ENCODE peak calls at places on chromosomes 11 and 22, in five cellular contexts. One of them, this sample, is unnamed.

GRCh38 chr11:89168396-89168795 is 9.3 kb upstream of the TYR start:
- DNase-seq in IMR-90: no peak
- DNase-seq in A549: no peak
- DNase-seq in K562: no peak
- DNase-seq in GM12878: no peak
- DNase-seq in this sample: no peak

GRCh38 chr11:73530109-73530508 is 67.8 kb downstream of the FAM168A start:
- DNase-seq in K562: peak; percentile 20
- DNase-seq in GM12878: no peak
- DNase-seq in IMR-90: no peak
- DNase-seq in A549: no peak
- DNase-seq in this sample: no peak

GRCh38 chr11:116972692-116973091 is 125.5 kb downstream of the SIK3 start:
- DNase-seq in GM12878: no peak
- DNase-seq in K562: no peak
- DNase-seq in IMR-90: no peak
- DNase-seq in A549: no peak
- DNase-seq in this sample: no peak

GRCh38 chr22:44037519-44038370 is 13.6 kb downstream of the PARVB start:
- DNase-seq in GM12878: no peak
- DNase-seq in IMR-90: peak; percentile 97
- DNase-seq in K562: no peak
- DNase-seq in A549: peak; percentile 66
- DNase-seq in this sample: no peak

GRCh38 chr11:101336858-101337257 is 207.2 kb upstream of the PGR start:
- DNase-seq in A549: no peak
- DNase-seq in GM12878: no peak
- DNase-seq in K562: no peak
- DNase-seq in IMR-90: no peak
- DNase-seq in this sample: no peak

GRCh38 chr22:30457964-30458363 is 13.9 kb downstream of the SEC14L3 start:
- DNase-seq in GM12878: no peak
- DNase-seq in IMR-90: peak; percentile 38
- DNase-seq in A549: no peak
- DNase-seq in K562: no peak
- DNase-seq in this sample: no peak

GRCh38 chr22:29702025-29702930 is 17.5 kb upstream of the CABP7 start:
- DNase-seq in K562: no peak
- DNase-seq in GM12878: no peak
- DNase-seq in IMR-90: peak; percentile 11
- DNase-seq in A549: peak; percentile 30
- DNase-seq in this sample: peak; percentile 41

GRCh38 chr11:26276798-26277424 is 55.0 kb upstream of the ANO3 start:
- DNase-seq in K562: peak; percentile 56
- DNase-seq in A549: peak; percentile 10
- DNase-seq in GM12878: no peak
- DNase-seq in IMR-90: peak; percentile 71
- DNase-seq in this sample: peak; percentile 43

GRCh38 chr11:117045956-117046355 is 52.3 kb downstream of the SIK3 start:
- DNase-seq in GM12878: no peak
- DNase-seq in IMR-90: no peak
- DNase-seq in K562: no peak
- DNase-seq in A549: no peak
- DNase-seq in this sample: no peak

GRCh38 chr11:102882389-102883024 is 7.7 kb upstream of the MMP12 start:
- DNase-seq in GM12878: peak; percentile 64
- DNase-seq in IMR-90: peak; percentile 48
- DNase-seq in K562: no peak
- DNase-seq in A549: no peak
- DNase-seq in this sample: no peak

GRCh38 chr11:37107415-37107814 is 509.4 kb upstream of the RAG2 start:
- DNase-seq in A549: no peak
- DNase-seq in GM12878: no peak
- DNase-seq in K562: no peak
- DNase-seq in IMR-90: no peak
- DNase-seq in this sample: no peak

GRCh38 chr22:24033731-24034130 is 22.6 kb downstream of the CABIN1 start:
- DNase-seq in A549: no peak
- DNase-seq in IMR-90: no peak
- DNase-seq in GM12878: no peak
- DNase-seq in K562: no peak
- DNase-seq in this sample: no peak

GRCh38 chr22:31754813-31755212 is 994 bp downstream of the DEPDC5 start:
- DNase-seq in IMR-90: no peak
- DNase-seq in K562: no peak
- DNase-seq in GM12878: no peak
- DNase-seq in A549: no peak
- DNase-seq in this sample: no peak

GRCh38 chr11:44619931-44620725 is 54.7 kb downstream of the CD82 start:
- DNase-seq in A549: no peak
- DNase-seq in IMR-90: no peak
- DNase-seq in K562: no peak
- DNase-seq in GM12878: no peak
- DNase-seq in this sample: no peak

GRCh38 chr11:119602745-119603373 is 126.1 kb downstream of the NECTIN1 start:
- DNase-seq in IMR-90: no peak
- DNase-seq in GM12878: no peak
- DNase-seq in A549: no peak
- DNase-seq in K562: no peak
- DNase-seq in this sample: no peak

GRCh38 chr11:747176-748006 is at the start of gene TALDO1:
- DNase-seq in IMR-90: peak; percentile 76
- DNase-seq in A549: peak; percentile 88
- DNase-seq in K562: peak; percentile 93
- DNase-seq in GM12878: peak; percentile 42
- DNase-seq in this sample: peak; percentile 99

GRCh38 chr11:86990520-86990919 is 35.3 kb upstream of the FZD4 start:
- DNase-seq in A549: no peak
- DNase-seq in IMR-90: peak; percentile 79
- DNase-seq in K562: no peak
- DNase-seq in GM12878: no peak
- DNase-seq in this sample: no peak

GRCh38 chr11:66651011-66651410 is 12.5 kb downstream of the RBM4 start:
- DNase-seq in GM12878: no peak
- DNase-seq in A549: no peak
- DNase-seq in IMR-90: peak; percentile 66
- DNase-seq in K562: no peak
- DNase-seq in this sample: no peak

GRCh38 chr11:7527029-7527428 is 13.2 kb downstream of the PPFIBP2 start:
- DNase-seq in A549: no peak
- DNase-seq in K562: no peak
- DNase-seq in IMR-90: no peak
- DNase-seq in GM12878: no peak
- DNase-seq in this sample: no peak

GRCh38 chr22:37629928-37630327 is 9.5 kb upstream of the SH3BP1 start:
- DNase-seq in GM12878: no peak
- DNase-seq in A549: no peak
- DNase-seq in K562: no peak
- DNase-seq in IMR-90: no peak
- DNase-seq in this sample: no peak

GRCh38 chr11:46277313-46277622 is 194 bp upstream of the CREB3L1 start:
- DNase-seq in IMR-90: peak; percentile 62
- DNase-seq in GM12878: no peak
- DNase-seq in A549: no peak
- DNase-seq in K562: no peak
- DNase-seq in this sample: no peak

GRCh38 chr22:30681840-30682239 is 12.8 kb upstream of the OSBP2 start:
- DNase-seq in K562: no peak
- DNase-seq in A549: no peak
- DNase-seq in GM12878: no peak
- DNase-seq in IMR-90: no peak
- DNase-seq in this sample: no peak

GRCh38 chr11:75873417-75874148 is 58.6 kb downstream of the UVRAG start:
- DNase-seq in A549: no peak
- DNase-seq in K562: no peak
- DNase-seq in GM12878: peak; percentile 73
- DNase-seq in IMR-90: no peak
- DNase-seq in this sample: no peak

GRCh38 chr11:81368192-81368591 is 1365.5 kb downstream of the FAM181B start:
- DNase-seq in A549: no peak
- DNase-seq in IMR-90: no peak
- DNase-seq in GM12878: no peak
- DNase-seq in K562: no peak
- DNase-seq in this sample: no peak

GRCh38 chr11:70519117-70519516 is 120.8 kb downstream of the CTTN start:
- DNase-seq in A549: no peak
- DNase-seq in K562: no peak
- DNase-seq in GM12878: peak; percentile 11
- DNase-seq in IMR-90: no peak
- DNase-seq in this sample: no peak

GRCh38 chr11:122145715-122146274 is 29.8 kb upstream of the BLID start:
- DNase-seq in IMR-90: no peak
- DNase-seq in GM12878: no peak
- DNase-seq in A549: no peak
- DNase-seq in K562: no peak
- DNase-seq in this sample: no peak

GRCh38 chr22:24834845-24835570 is 29.0 kb downstream of the SGSM1 start:
- DNase-seq in IMR-90: peak; percentile 11
- DNase-seq in A549: no peak
- DNase-seq in GM12878: no peak
- DNase-seq in K562: no peak
- DNase-seq in this sample: peak; percentile 64

GRCh38 chr11:34194576-34195335 is 89.3 kb downstream of the NAT10 start:
- DNase-seq in K562: no peak
- DNase-seq in A549: no peak
- DNase-seq in IMR-90: peak; percentile 50
- DNase-seq in GM12878: no peak
- DNase-seq in this sample: peak; percentile 52
- TF ChIP-seq RCOR1 in K562: no peak
- TF ChIP-seq RCOR1 in A549: no peak
- TF ChIP-seq RCOR1 in IMR-90: no peak
- TF ChIP-seq RCOR1 in GM12878: no peak
- TF ChIP-seq RCOR1 in this sample: no peak

DNA sequence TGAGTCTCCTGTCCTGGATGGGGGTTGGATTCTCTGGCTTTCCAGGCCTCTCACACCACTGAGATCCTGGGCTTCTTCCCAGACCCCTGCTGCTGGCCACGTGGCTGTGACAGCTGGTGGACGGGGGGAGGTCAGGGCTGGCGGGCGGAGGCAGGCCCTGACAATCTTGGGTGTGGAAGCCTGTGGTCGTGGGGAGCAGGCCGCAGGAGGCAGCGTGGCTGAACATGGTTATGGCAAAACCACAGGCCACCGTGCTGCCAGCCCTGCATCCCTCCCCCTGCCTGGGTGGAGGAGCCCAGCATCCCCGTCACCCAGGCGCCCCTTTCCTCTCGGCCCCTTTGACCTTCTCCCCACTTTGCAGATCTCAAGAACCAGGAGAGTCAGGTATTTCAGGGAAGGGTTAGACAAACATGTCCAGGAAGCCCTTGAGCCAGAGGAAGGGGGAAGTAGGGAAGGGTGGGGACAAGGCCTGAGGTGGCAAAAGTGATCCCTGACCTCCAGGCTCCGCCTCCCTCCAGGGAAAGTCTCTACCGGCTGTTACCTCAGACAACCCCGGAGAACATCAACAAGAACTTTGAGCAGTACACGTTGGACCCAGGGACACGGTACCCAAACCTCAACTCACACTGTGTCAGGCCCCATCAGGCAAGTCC is 111.8 kb downstream of the MICAL2 start:
- DNase-seq in IMR-90: no peak
- DNase-seq in K562: peak; percentile 32
- DNase-seq in A549: no peak
- DNase-seq in GM12878: no peak
- DNase-seq in this sample: no peak
- TF ChIP-seq RCOR1 in IMR-90: no peak
- TF ChIP-seq RCOR1 in K562: no peak
- TF ChIP-seq RCOR1 in A549: no peak
- TF ChIP-seq RCOR1 in GM12878: no peak
- TF ChIP-seq RCOR1 in this sample: no peak

GRCh38 chr11:34161812-34162506 is 56.5 kb downstream of the NAT10 start:
- DNase-seq in K562: peak; percentile 66
- DNase-seq in A549: no peak
- DNase-seq in IMR-90: peak; percentile 20
- DNase-seq in GM12878: no peak
- DNase-seq in this sample: no peak
- TF ChIP-seq RCOR1 in K562: no peak
- TF ChIP-seq RCOR1 in A549: no peak
- TF ChIP-seq RCOR1 in IMR-90: no peak
- TF ChIP-seq RCOR1 in GM12878: no peak
- TF ChIP-seq RCOR1 in this sample: no peak

GRCh38 chr11:62391642-62392425 is 27.0 kb upstream of the SCGB1A1 start:
- DNase-seq in IMR-90: no peak
- DNase-seq in A549: no peak
- DNase-seq in K562: peak; percentile 13
- DNase-seq in GM12878: no peak
- DNase-seq in this sample: no peak

GRCh38 chr11:62390727-62391126 is 28.1 kb upstream of the SCGB1A1 start:
- DNase-seq in K562: no peak
- DNase-seq in GM12878: no peak
- DNase-seq in A549: no peak
- DNase-seq in IMR-90: peak; percentile 19
- DNase-seq in this sample: no peak

GRCh38 chr11:62393735-62394134 is 25.1 kb upstream of the SCGB1A1 start:
- DNase-seq in IMR-90: no peak
- DNase-seq in GM12878: no peak
- DNase-seq in A549: no peak
- DNase-seq in K562: no peak
- DNase-seq in this sample: no peak

GRCh38 chr11:62392944-62393628 is 25.7 kb upstream of the SCGB1A1 start:
- DNase-seq in IMR-90: no peak
- DNase-seq in K562: peak; percentile 79
- DNase-seq in A549: peak; percentile 79
- DNase-seq in GM12878: no peak
- DNase-seq in this sample: no peak

DNA sequence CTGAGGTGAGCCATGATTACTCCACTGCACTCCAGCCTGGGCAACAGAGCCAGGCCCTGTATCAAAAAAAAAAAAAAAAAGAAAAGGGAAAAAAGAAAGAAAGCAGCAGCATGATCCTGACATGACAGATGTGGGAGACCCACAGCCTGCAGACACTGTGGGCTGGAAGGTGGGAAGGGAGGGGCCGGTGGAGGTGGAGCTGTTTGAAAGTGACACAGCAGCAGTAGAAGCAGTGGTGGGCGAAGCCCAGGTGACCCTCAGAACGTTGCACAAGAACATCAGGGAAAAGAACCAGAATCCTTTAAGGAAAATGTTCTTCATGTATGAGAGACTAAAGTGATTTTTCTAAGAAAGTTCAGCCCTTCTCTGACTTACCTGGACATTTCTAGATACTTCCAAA is 26.3 kb upstream of the SCGB1A1 start:
- DNase-seq in K562: peak; percentile 6
- DNase-seq in GM12878: no peak
- DNase-seq in IMR-90: no peak
- DNase-seq in A549: no peak
- DNase-seq in this sample: no peak
- TF ChIP-seq RCOR1 in K562: no peak
- TF ChIP-seq RCOR1 in GM12878: no peak
- TF ChIP-seq RCOR1 in IMR-90: no peak
- TF ChIP-seq RCOR1 in A549: no peak
- TF ChIP-seq RCOR1 in this sample: no peak